ENCODE peak calls at places on chromosomes 3 and 15, in six cellular contexts. Z, G, C, L, N and V are unnamed samples.

GRCh38 chr15:31270767-31271166 is 55.9 kb upstream of the KLF13 start:
- DNase-seq in Z (no peak), G (peak; percentile 78), C (no peak), L (no peak), N (no peak), V (no peak)

GRCh38 chr15:51781506-51781905 is 30.1 kb downstream of the TMOD2 start:
- DNase-seq in Z (no peak), G (no peak), C (no peak), L (no peak), N (no peak), V (no peak)

GRCh38 chr3:177294221-177294620 is 96.9 kb upstream of the TBL1XR1 start:
- DNase-seq in Z (no peak), G (no peak), C (no peak), L (no peak), N (no peak), V (peak; percentile 46)

GRCh38 chr3:197165890-197166289 is 132.5 kb downstream of the DLG1 start:
- DNase-seq in Z (no peak), G (no peak), C (no peak), L (no peak), N (no peak), V (no peak)

GRCh38 chr15:89051875-89052274 is 36.4 kb upstream of the ABHD2 start:
- DNase-seq in Z (no peak), G (peak; percentile 10), C (no peak), L (no peak), N (no peak), V (peak; percentile 52)

GRCh38 chr15:58916962-58917361 is 16.5 kb downstream of the SLTM start:
- DNase-seq in Z (no peak), G (no peak), C (no peak), L (no peak), N (no peak), V (no peak)

GRCh38 chr15:29403778-29404177 is 134.2 kb upstream of the NSMCE3 start:
- DNase-seq in Z (no peak), G (peak; percentile 74), C (no peak), L (no peak), N (no peak), V (no peak)

GRCh38 chr15:69862540-69862939 is 235.2 kb downstream of the TLE3 start:
- DNase-seq in Z (no peak), G (no peak), C (no peak), L (no peak), N (no peak), V (no peak)

GRCh38 chr3:27423463-27423862 is 54.3 kb upstream of the NEK10 start:
- DNase-seq in Z (no peak), G (no peak), C (peak; percentile 5), L (no peak), N (no peak), V (peak; percentile 62)

GRCh38 chr15:97483232-97483631 is 477.3 kb upstream of the ARRDC4 start:
- DNase-seq in Z (no peak), G (no peak), C (no peak), L (no peak), N (no peak), V (no peak)

GRCh38 chr3:184604039-184604955 is 42.7 kb downstream of the EPHB3 start:
- DNase-seq in Z (no peak), G (peak; percentile 94), C (no peak), L (no peak), N (no peak), V (no peak)

GRCh38 chr3:112761062-112761638 is 85.5 kb downstream of the CD200R1L start:
- DNase-seq in Z (no peak), G (no peak), C (no peak), L (no peak), N (no peak), V (no peak)

GRCh38 chr15:100252779-100253417 is 88.9 kb downstream of the ADAMTS17 start:
- DNase-seq in Z (no peak), G (no peak), C (no peak), L (no peak), N (no peak), V (no peak)

GRCh38 chr3:48652923-48653715 is 9.6 kb downstream of the CELSR3 start:
- DNase-seq in Z (no peak), G (no peak), C (peak; percentile 7), L (no peak), N (no peak), V (no peak)

GRCh38 chr15:50182233-50183013 is 427 bp downstream of the SLC27A2 start:
- DNase-seq in Z (peak; percentile 24), G (peak; percentile 65), C (no peak), L (peak; percentile 66), N (no peak), V (no peak)

GRCh38 chr3:47283193-47283537 is 421 bp downstream of the KLHL18 start:
- DNase-seq in Z (no peak), G (no peak), C (no peak), L (peak; percentile 36), N (no peak), V (no peak)

GRCh38 chr3:105970283-105970682 is 101.5 kb upstream of the CBLB start:
- DNase-seq in Z (peak; percentile 9), G (no peak), C (no peak), L (no peak), N (no peak), V (no peak)

GRCh38 chr3:178676077-178676476 is 139.8 kb downstream of the KCNMB2 start:
- DNase-seq in Z (no peak), G (no peak), C (no peak), L (no peak), N (no peak), V (no peak)

GRCh38 chr3:150483226-150483625 is 63.1 kb downstream of the SERP1 start:
- DNase-seq in Z (no peak), G (no peak), C (no peak), L (no peak), N (no peak), V (no peak)

GRCh38 chr15:71701808-71702207 is 108.5 kb upstream of the NR2E3 start:
- DNase-seq in Z (no peak), G (no peak), C (no peak), L (no peak), N (no peak), V (no peak)

GRCh38 chr3:126450744-126451143 is 24.9 kb downstream of the ZXDC start:
- DNase-seq in Z (no peak), G (no peak), C (no peak), L (no peak), N (no peak), V (no peak)

GRCh38 chr15:84586641-84587160 is 14.1 kb upstream of the ZSCAN2 start:
- DNase-seq in Z (no peak), G (peak; percentile 32), C (no peak), L (no peak), N (no peak), V (no peak)

GRCh38 chr3:45110185-45110833 is 35.9 kb downstream of the CDCP1 start:
- DNase-seq in Z (no peak), G (no peak), C (no peak), L (no peak), N (no peak), V (no peak)

GRCh38 chr3:189457201-189457607 is 174.0 kb upstream of the TP63 start:
- DNase-seq in Z (no peak), G (no peak), C (peak; percentile 63), L (no peak), N (no peak), V (peak; percentile 22)

GRCh38 chr15:71800835-71801745 is 9.3 kb upstream of the NR2E3 start:
- DNase-seq in Z (peak; percentile 67), G (peak; percentile 82), C (no peak), L (peak; percentile 11), N (no peak), V (peak; percentile 51)

GRCh38 chr3:133901083-133901482 is 5.4 kb upstream of the RAB6B start:
- DNase-seq in Z (no peak), G (peak; percentile 52), C (no peak), L (no peak), N (no peak), V (no peak)

GRCh38 chr15:41535529-41535928 is 8.5 kb downstream of the RPAP1 start:
- DNase-seq in Z (no peak), G (no peak), C (no peak), L (no peak), N (no peak), V (no peak)

GRCh38 chr15:77013786-77014136 is 18.8 kb downstream of the PSTPIP1 start:
- DNase-seq in Z (no peak), G (no peak), C (no peak), L (peak; percentile 87), N (peak; percentile 75), V (no peak)

GRCh38 chr3:105368575-105369500 is 2.1 kb downstream of the ALCAM start:
- DNase-seq in Z (peak; percentile 62), G (peak; percentile 59), C (no peak), L (peak; percentile 78), N (peak; percentile 40), V (peak; percentile 45)

GRCh38 chr15:88635343-88635742 is 3.5 kb upstream of the ISG20 start:
- DNase-seq in Z (no peak), G (no peak), C (no peak), L (no peak), N (no peak), V (no peak)

GRCh38 chr15:83475551-83475950 is 28.4 kb downstream of the SH3GL3 start:
- DNase-seq in Z (no peak), G (peak; percentile 53), C (peak; percentile 51), L (no peak), N (no peak), V (peak; percentile 22)